ENCODE peak calls at places on chromosome 20, in eight cellular contexts. Z, N, A, B, F, M, U and I are unnamed samples.
A peak's percentile ranks its signal among the peaks of the same experiment; 100 is the strongest.

GRCh38 chr20:53804920-53805894 is 211.6 kb upstream of the ZNF217 start:
- DNase-seq in Z (no peak), N (no peak), A (peak; percentile 80), B (no peak), F (no peak), M (no peak), U (no peak), I (no peak)

GRCh38 chr20:51531141-51531710 is 11.3 kb downstream of the NFATC2 start:
- DNase-seq in Z (no peak), N (no peak), A (peak; percentile 14), B (no peak), F (peak; percentile 66), M (no peak), U (peak; percentile 51), I (no peak)

GRCh38 chr20:21125072-21125848 is 622 bp upstream of the KIZ start:
- DNase-seq in Z (peak; percentile 50), N (no peak), A (peak; percentile 76), B (no peak), F (no peak), M (peak; percentile 55), U (no peak), I (peak; percentile 54)

GRCh38 chr20:39855799-39856198 is 833.2 kb downstream of the MAFB start:
- DNase-seq in Z (no peak), N (no peak), A (no peak), B (no peak), F (no peak), M (no peak), U (no peak), I (peak; percentile 61)

GRCh38 chr20:53737404-53738038 is 143.9 kb upstream of the ZNF217 start:
- DNase-seq in Z (no peak), N (no peak), A (no peak), B (no peak), F (no peak), M (no peak), U (no peak), I (no peak)

GRCh38 chr20:58222446-58222845 is 6.0 kb downstream of the ANKRD60 start:
- DNase-seq in Z (no peak), N (no peak), A (no peak), B (no peak), F (no peak), M (no peak), U (no peak), I (no peak)

GRCh38 chr20:41369673-41370072 is 3.1 kb upstream of the EMILIN3 start:
- DNase-seq in Z (no peak), N (no peak), A (no peak), B (no peak), F (no peak), M (no peak), U (no peak), I (no peak)

GRCh38 chr20:51563597-51564332 is 21.2 kb upstream of the NFATC2 start:
- DNase-seq in Z (peak; percentile 84), N (no peak), A (peak; percentile 91), B (peak; percentile 9), F (no peak), M (peak; percentile 70), U (no peak), I (peak; percentile 79)

GRCh38 chr20:51487525-51488279 is 54.8 kb downstream of the NFATC2 start:
- DNase-seq in Z (peak; percentile 55), N (no peak), A (peak; percentile 53), B (no peak), F (no peak), M (peak; percentile 77), U (no peak), I (peak; percentile 69)

GRCh38 chr20:48360338-48360698 is 467.5 kb downstream of the PREX1 start:
- DNase-seq in Z (no peak), N (no peak), A (no peak), B (peak; percentile 79), F (no peak), M (no peak), U (no peak), I (no peak)

GRCh38 chr20:31606928-31607639 is 2.0 kb downstream of the ID1 start:
- DNase-seq in Z (peak; percentile 88), N (no peak), A (peak; percentile 93), B (peak; percentile 32), F (no peak), M (peak; percentile 70), U (no peak), I (peak; percentile 91)

GRCh38 chr20:37336369-37337207 is 9.4 kb upstream of the SRC start:
- DNase-seq in Z (no peak), N (no peak), A (no peak), B (peak; percentile 25), F (peak; percentile 21), M (no peak), U (peak; percentile 41), I (no peak)

GRCh38 chr20:47684306-47685080 is 100.8 kb downstream of the SULF2 start:
- DNase-seq in Z (no peak), N (no peak), A (no peak), B (no peak), F (no peak), M (no peak), U (no peak), I (no peak)

GRCh38 chr20:18058661-18059467 is 1.1 kb upstream of the OVOL2 start:
- DNase-seq in Z (no peak), N (no peak), A (peak; percentile 20), B (no peak), F (no peak), M (peak; percentile 25), U (no peak), I (no peak)